ENCODE peak calls at places on chromosomes 11 and 22, in nine cellular contexts. B, W, C, D, N, M, I, A and Z are unnamed samples.

GRCh38 chr11:72239296-72239848 is 4.6 kb downstream of the PHOX2A start:
- DNase-seq in B (no peak), W (no peak), C (peak), D (peak), N (no peak), M (no peak), I (no peak), A (no peak), Z (no peak)

GRCh38 chr11:132650969-132651720 is 881.2 kb downstream of the OPCML start:
- DNase-seq in B (no peak), W (no peak), C (no peak), D (no peak), N (no peak), M (no peak), I (no peak), A (no peak), Z (no peak)

GRCh38 chr11:78607691-78608090 is 33.0 kb upstream of the NARS2 start:
- DNase-seq in B (no peak), W (no peak), C (no peak), D (no peak), N (no peak), M (no peak), I (no peak), A (no peak), Z (no peak)

GRCh38 chr11:57516061-57516443 is 550 bp upstream of the SLC43A1 start:
- DNase-seq in B (no peak), W (no peak), C (peak), D (no peak), N (no peak), M (no peak), I (no peak), A (no peak), Z (no peak)

GRCh38 chr22:40637181-40638150 is 947 bp upstream of the MRTFA start:
- DNase-seq in B (no peak), W (peak), C (peak), D (no peak), N (no peak), M (peak), I (no peak), A (peak), Z (peak)

GRCh38 chr11:36436589-36436988 is 73.5 kb downstream of the TRAF6 start:
- DNase-seq in B (no peak), W (no peak), C (no peak), D (no peak), N (no peak), M (no peak), I (no peak), A (no peak), Z (no peak)

GRCh38 chr11:28342704-28343103 is 234.5 kb downstream of the METTL15 start:
- DNase-seq in B (no peak), W (no peak), C (no peak), D (peak), N (no peak), M (no peak), I (no peak), A (no peak), Z (no peak)

GRCh38 chr11:12222099-12222751 is 111.8 kb downstream of the MICAL2 start:
- DNase-seq in B (peak), W (no peak), C (no peak), D (peak), N (no peak), M (no peak), I (no peak), A (no peak), Z (no peak)